ENCODE peak calls at places on chromosomes 4 and X, in seven cellular contexts. D is ovary, H is sigmoid colon, U is Peyer's patch, G is adrenal gland, Z is stomach, M is A549. E is an unnamed sample.

GRCh38 chrX:131816551-131817136 is 206.5 kb upstream of the STK26 start:
- DNase-seq in H (peak; percentile 90), U (no peak), M (no peak), G (peak; percentile 92), D (peak; percentile 66), Z (peak; percentile 84), E (no peak)

GRCh38 chrX:47568656-47569295 is 7.8 kb downstream of the ARAF start:
- DNase-seq in G (no peak), U (no peak), D (no peak), M (peak; percentile 29), H (no peak), Z (no peak), E (no peak)

GRCh38 chr4:81353861-81354260 is 117.8 kb downstream of the RASGEF1B start:
- DNase-seq in U (no peak), D (no peak), G (no peak), H (no peak), Z (no peak), M (no peak), E (no peak)

GRCh38 chr4:86603486-86603885 is 9.4 kb downstream of the PTPN13 start:
- DNase-seq in M (no peak), D (no peak), Z (no peak), G (no peak), H (no peak), U (no peak), E (no peak)

GRCh38 chr4:143939528-143939927 is 34.2 kb upstream of the GYPE start:
- DNase-seq in G (no peak), D (no peak), H (no peak), M (no peak), Z (no peak), U (no peak), E (no peak)

GRCh38 chr4:127575888-127576287 is 56.9 kb upstream of the INTU start:
- DNase-seq in U (no peak), D (no peak), M (no peak), H (no peak), Z (no peak), G (no peak), E (no peak)

GRCh38 chrX:92270936-92271655 is 491.9 kb downstream of the PCDH11X start:
- DNase-seq in M (no peak), G (no peak), U (no peak), D (no peak), H (no peak), Z (no peak), E (no peak)

GRCh38 chr4:81136161-81136910 is 78.7 kb downstream of the PRKG2 start:
- DNase-seq in G (peak; percentile 14), H (peak; percentile 68), Z (no peak), M (no peak), U (no peak), D (no peak), E (no peak)

GRCh38 chrX:153981771-153982533 is 9.4 kb downstream of the TMEM187 start:
- DNase-seq in D (peak; percentile 87), Z (no peak), U (no peak), M (no peak), H (no peak), G (peak; percentile 66), E (no peak)

GRCh38 chrX:120452131-120452530 is 17.0 kb downstream of the LAMP2 start:
- DNase-seq in M (peak; percentile 8), H (no peak), D (no peak), G (no peak), U (no peak), Z (no peak), E (no peak)

GRCh38 chr4:89645512-89645911 is 191.4 kb downstream of the SNCA start:
- DNase-seq in U (no peak), H (no peak), D (no peak), M (no peak), Z (no peak), G (no peak), E (no peak)

GRCh38 chrX:22660756-22661155 is 339.0 kb upstream of the DDX53 start:
- DNase-seq in M (no peak), G (no peak), Z (no peak), H (no peak), U (no peak), D (no peak), E (no peak)

GRCh38 chrX:118566359-118566758 is 70.7 kb downstream of the DOCK11 start:
- DNase-seq in M (no peak), D (no peak), Z (no peak), U (no peak), H (no peak), G (no peak), E (no peak)

GRCh38 chr4:48275247-48275646 is 5.6 kb upstream of the TEC start:
- DNase-seq in H (no peak), D (no peak), U (no peak), M (peak; percentile 6), Z (no peak), G (no peak), E (no peak)
- TF ChIP-seq CTCF in H (no peak), D (no peak), U (peak; percentile 62), M (peak; percentile 32), Z (no peak), G (peak; percentile 32), E (no peak)

DNA sequence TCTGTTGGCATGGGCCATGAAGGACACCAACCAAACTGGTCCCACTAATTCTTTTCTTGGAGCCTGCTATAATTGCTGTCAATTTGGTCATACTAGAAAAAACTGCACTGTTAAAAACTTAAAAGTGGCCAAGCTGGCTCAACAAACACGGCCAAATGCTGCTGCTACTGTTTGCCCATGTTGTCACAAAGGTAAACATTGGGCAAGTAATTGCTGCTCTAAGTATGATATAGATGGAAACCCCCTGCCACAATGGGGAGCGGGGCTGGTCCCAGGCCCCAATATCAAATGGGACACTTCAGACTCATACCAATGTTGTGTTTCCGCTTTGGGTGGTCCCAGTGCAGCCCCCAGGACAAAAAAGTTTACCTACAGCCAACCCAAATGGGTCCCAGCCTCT is 52.1 kb downstream of the SPIN3 start:
- DNase-seq in Z (no peak), M (no peak), D (no peak), H (no peak), G (no peak), U (no peak), E (no peak)
- H3K4me3 ChIP-seq in Z (no peak overlapping the region), M (no peak overlapping the region), D (no peak overlapping the region), H (no peak overlapping the region), G (no peak overlapping the region), U (no peak overlapping the region), E (no peak overlapping the region)

GRCh38 chr4:157997296-157997695 is 175.5 kb downstream of the GASK1B start:
- DNase-seq in G (no peak), Z (no peak), D (no peak), U (no peak), H (no peak), M (no peak), E (no peak)

GRCh38 chr4:157996061-157996460 is 176.8 kb downstream of the GASK1B start:
- DNase-seq in M (no peak), Z (no peak), G (no peak), U (no peak), H (no peak), D (no peak), E (no peak)

GRCh38 chr4:157992948-157993839 is 179.6 kb downstream of the GASK1B start:
- DNase-seq in U (no peak), M (no peak), G (no peak), H (no peak), Z (no peak), D (no peak), E (no peak)

GRCh38 chr4:157996598-157996997 is 176.2 kb downstream of the GASK1B start:
- DNase-seq in M (no peak), D (no peak), H (no peak), Z (no peak), U (no peak), G (no peak), E (no peak)

GRCh38 chr4:157994863-157995262 is 178.0 kb downstream of the GASK1B start:
- DNase-seq in G (no peak), H (no peak), Z (no peak), D (no peak), U (no peak), M (peak; percentile 5), E (no peak)
- H3K27ac ChIP-seq in G (no peak overlapping the region), H (no peak overlapping the region), Z (no peak overlapping the region), D (no peak overlapping the region), U (no peak overlapping the region), M (peak overlapping the region; percentile 48), E (no peak overlapping the region)

GRCh38 chr4:44447563-44448504 is 775 bp downstream of the KCTD8 start:
- DNase-seq in H (peak; percentile 64), Z (peak; percentile 70), D (peak; percentile 49), U (peak; percentile 51), G (peak; percentile 23), M (no peak), E (peak; percentile 68)
- TF ChIP-seq CTCF in H (no peak), Z (no peak), D (no peak), U (no peak), G (no peak), M (no peak), E (no peak)

GRCh38 chr4:167171928-167172327 is 62.4 kb downstream of the SPOCK3 start:
- DNase-seq in G (no peak), U (no peak), Z (no peak), D (no peak), H (no peak), M (no peak), E (no peak)

GRCh38 chr4:167177925-167178324 is 56.4 kb downstream of the SPOCK3 start:
- DNase-seq in D (no peak), Z (no peak), G (no peak), U (no peak), M (no peak), H (no peak), E (no peak)

GRCh38 chr4:167176723-167177367 is 57.4 kb downstream of the SPOCK3 start:
- DNase-seq in M (no peak), Z (no peak), G (no peak), H (no peak), D (no peak), U (no peak), E (no peak)
- H3K4me3 ChIP-seq in M (no peak overlapping the region), Z (no peak overlapping the region), G (no peak overlapping the region), H (no peak overlapping the region), D (no peak overlapping the region), U (no peak overlapping the region), E (no peak overlapping the region)